ENCODE peak calls at places on chromosomes 11 and 22, in six cellular contexts. R, G, K, A, Q and O are unnamed samples.

GRCh38 chr11:9895016-9895415 is 231.1 kb downstream of the SWAP70 start:
- DNase-seq in R (no peak), G (no peak), K (no peak), A (no peak), Q (no peak), O (no peak)

GRCh38 chr22:22745225-22746060 is 101.0 kb downstream of the GGTLC2 start:
- DNase-seq in R (no peak), G (peak; percentile 35), K (peak; percentile 54), A (no peak), Q (peak; percentile 12), O (no peak)

GRCh38 chr11:4202749-4203148 is 108.2 kb downstream of the RRM1 start:
- DNase-seq in R (no peak), G (no peak), K (no peak), A (no peak), Q (no peak), O (no peak)

GRCh38 chr22:24807284-24807950 is 1.4 kb downstream of the SGSM1 start:
- DNase-seq in R (no peak), G (peak; percentile 47), K (no peak), A (peak; percentile 29), Q (peak; percentile 11), O (no peak)

GRCh38 chr22:46547883-46548244 is 10.4 kb upstream of the CELSR1 start:
- DNase-seq in R (no peak), G (no peak), K (no peak), A (no peak), Q (peak; percentile 81), O (no peak)

GRCh38 chr11:121071456-121072236 is 29.4 kb upstream of the TECTA start:
- DNase-seq in R (no peak), G (peak; percentile 18), K (no peak), A (no peak), Q (no peak), O (no peak)

GRCh38 chr11:66882540-66882939 is 25.7 kb downstream of the LRFN4 start:
- DNase-seq in R (no peak), G (peak; percentile 52), K (no peak), A (no peak), Q (no peak), O (no peak)

GRCh38 chr22:41768420-41768819 is 32.1 kb upstream of the CCDC134 start:
- DNase-seq in R (no peak), G (no peak), K (no peak), A (no peak), Q (peak; percentile 18), O (no peak)

GRCh38 chr11:64224151-64224890 is 1.7 kb downstream of the TRPT1 start:
- DNase-seq in R (no peak), G (no peak), K (no peak), A (no peak), Q (no peak), O (no peak)

GRCh38 chr11:103202048-103202651 is 92.9 kb downstream of the DYNC2H1 start:
- DNase-seq in R (no peak), G (no peak), K (peak; percentile 6), A (no peak), Q (peak; percentile 22), O (no peak)

GRCh38 chr22:18033204-18033998 is 9.0 kb upstream of the MICAL3 start:
- DNase-seq in R (no peak), G (no peak), K (no peak), A (no peak), Q (no peak), O (no peak)

DNA sequence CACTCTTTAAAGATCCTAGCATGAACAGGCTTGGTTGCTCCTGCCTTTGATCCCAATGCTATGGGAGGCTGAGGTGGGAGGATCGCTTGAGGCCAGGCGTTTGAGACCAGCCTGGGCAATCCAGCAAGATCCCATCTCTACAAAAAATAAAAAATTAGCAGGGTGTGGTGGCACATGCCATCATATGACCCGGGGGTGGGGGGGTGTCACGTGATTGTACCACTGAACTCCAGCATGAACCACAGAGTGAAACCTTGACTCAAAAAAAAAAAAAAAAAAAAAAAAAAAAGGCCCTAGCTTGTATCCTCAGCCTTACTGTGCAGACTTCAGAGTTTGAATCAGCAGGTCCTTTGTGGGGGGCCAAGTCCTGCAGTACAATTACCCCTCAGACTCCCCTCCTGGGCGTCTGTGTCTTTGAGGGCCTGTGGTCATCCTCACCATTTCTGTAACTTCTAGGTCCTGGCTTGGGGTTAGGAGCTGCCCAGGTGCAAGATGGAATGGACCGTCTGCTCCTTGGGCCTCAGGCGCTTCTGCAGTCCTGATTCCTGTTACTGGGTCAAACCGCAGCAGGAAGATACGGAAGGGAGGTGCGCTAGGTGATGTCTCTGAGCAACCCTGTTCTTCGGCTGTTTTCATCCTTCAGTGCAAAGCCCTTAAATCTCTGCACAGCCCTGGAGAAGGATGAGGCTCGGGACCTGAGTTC is 208.1 kb downstream of the CTTN start:
- DNase-seq in R (no peak), G (no peak), K (no peak), A (no peak), Q (no peak), O (no peak)
- TF ChIP-seq CTCF in R (no peak), G (no peak), K (no peak), A (no peak), Q (no peak), O (no peak)

GRCh38 chr11:2562181-2562581 is 117.4 kb downstream of the KCNQ1 start:
- DNase-seq in R (no peak), G (peak; percentile 92), K (no peak), A (no peak), Q (no peak), O (peak; percentile 15)

GRCh38 chr11:2562897-2563215 is 118.0 kb downstream of the KCNQ1 start:
- DNase-seq in R (no peak), G (no peak), K (no peak), A (no peak), Q (no peak), O (no peak)

GRCh38 chr11:2564008-2564530 is 119.3 kb downstream of the KCNQ1 start:
- DNase-seq in R (no peak), G (no peak), K (no peak), A (no peak), Q (no peak), O (no peak)

GRCh38 chr11:2564588-2565440 is 120.0 kb downstream of the KCNQ1 start:
- DNase-seq in R (no peak), G (no peak), K (no peak), A (no peak), Q (no peak), O (no peak)

DNA sequence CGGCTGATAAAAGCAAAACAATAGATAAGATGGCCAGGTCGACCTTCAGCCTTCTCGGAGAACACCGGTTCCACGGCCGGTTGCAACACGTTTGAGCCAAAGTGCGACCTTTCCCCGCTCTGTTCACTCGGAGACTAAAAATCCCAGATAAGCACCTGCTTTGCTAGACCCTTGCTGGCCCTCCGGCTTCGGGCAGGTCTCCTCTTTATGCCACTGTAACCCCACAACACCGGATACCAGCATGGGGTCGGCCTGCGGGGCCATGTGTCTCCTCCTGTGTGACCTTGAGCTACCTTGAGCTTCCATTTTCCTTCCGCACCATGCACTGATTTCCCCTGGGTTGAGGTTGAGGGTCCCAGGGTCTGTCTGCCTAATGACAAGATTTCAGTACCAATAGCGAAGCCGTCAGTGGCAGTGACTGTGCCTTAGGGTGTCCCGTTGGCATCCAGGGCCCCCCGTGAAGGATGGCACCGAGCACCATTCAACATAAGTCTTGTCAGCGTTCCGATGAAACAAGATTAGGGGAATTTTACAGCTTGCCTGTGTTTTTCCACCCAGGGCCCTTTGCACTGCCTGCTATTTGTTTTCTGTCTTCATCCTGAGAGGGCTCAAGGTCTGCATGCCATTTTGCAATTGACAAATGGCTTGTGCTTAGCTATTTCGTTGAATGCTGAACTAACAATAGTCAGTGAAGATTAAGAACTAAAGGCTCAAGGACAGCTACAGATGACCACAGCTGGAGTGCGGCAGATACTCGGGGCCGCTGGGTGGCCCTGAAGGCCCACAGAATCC is 118.6 kb downstream of the KCNQ1 start:
- DNase-seq in R (no peak), G (no peak), K (no peak), A (no peak), Q (no peak), O (no peak)
- TF ChIP-seq CTCF in R (no peak), G (no peak), K (no peak), A (no peak), Q (no peak), O (no peak)

GRCh38 chr22:47836957-47837356 is 1074.5 kb downstream of the TBC1D22A start:
- DNase-seq in R (no peak), G (no peak), K (no peak), A (no peak), Q (no peak), O (no peak)

GRCh38 chr22:47839586-47840245 is 1077.3 kb downstream of the TBC1D22A start:
- DNase-seq in R (no peak), G (no peak), K (no peak), A (no peak), Q (no peak), O (no peak)

GRCh38 chr22:47841166-47841565 is 1078.7 kb downstream of the TBC1D22A start:
- DNase-seq in R (no peak), G (no peak), K (no peak), A (no peak), Q (no peak), O (no peak)

GRCh38 chr22:47835726-47836125 is 1073.3 kb downstream of the TBC1D22A start:
- DNase-seq in R (no peak), G (no peak), K (no peak), A (no peak), Q (peak; percentile 45), O (no peak)

DNA sequence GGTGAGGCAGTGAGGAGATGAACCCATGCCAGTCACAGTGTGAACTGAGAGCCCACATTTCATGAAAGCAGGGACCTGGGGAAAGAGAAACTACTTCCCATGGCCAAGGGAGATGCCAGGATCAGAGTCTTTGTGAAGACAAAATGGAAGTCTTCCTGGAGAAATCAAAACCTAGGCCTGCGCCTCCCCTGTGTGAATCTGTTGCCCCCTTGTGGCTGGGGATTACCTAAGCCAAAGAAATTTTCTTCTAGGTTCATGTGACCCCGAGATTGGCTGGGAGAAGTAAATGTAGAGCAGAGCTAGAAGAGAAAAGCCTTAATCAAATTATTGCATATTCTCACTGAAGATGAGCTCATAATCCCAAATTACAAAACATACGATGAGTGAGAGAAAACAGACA is 1075.3 kb downstream of the TBC1D22A start:
- DNase-seq in R (no peak), G (no peak), K (no peak), A (no peak), Q (no peak), O (no peak)
- TF ChIP-seq CTCF in R (no peak), G (no peak), K (peak; percentile 29), A (no peak), Q (no peak), O (no peak)

GRCh38 chr11:10902301-10902700 is 44.4 kb upstream of the ZBED5 start:
- DNase-seq in R (no peak), G (no peak), K (no peak), A (no peak), Q (no peak), O (no peak)

GRCh38 chr11:10908215-10908990 is 50.5 kb upstream of the ZBED5 start:
- DNase-seq in R (no peak), G (no peak), K (no peak), A (no peak), Q (peak; percentile 92), O (peak; percentile 71)

GRCh38 chr11:10902756-10903155 is 44.9 kb upstream of the ZBED5 start:
- DNase-seq in R (no peak), G (no peak), K (no peak), A (no peak), Q (no peak), O (no peak)

GRCh38 chr11:10909141-10909883 is 51.5 kb upstream of the ZBED5 start:
- DNase-seq in R (no peak), G (no peak), K (no peak), A (no peak), Q (peak; percentile 19), O (no peak)

DNA sequence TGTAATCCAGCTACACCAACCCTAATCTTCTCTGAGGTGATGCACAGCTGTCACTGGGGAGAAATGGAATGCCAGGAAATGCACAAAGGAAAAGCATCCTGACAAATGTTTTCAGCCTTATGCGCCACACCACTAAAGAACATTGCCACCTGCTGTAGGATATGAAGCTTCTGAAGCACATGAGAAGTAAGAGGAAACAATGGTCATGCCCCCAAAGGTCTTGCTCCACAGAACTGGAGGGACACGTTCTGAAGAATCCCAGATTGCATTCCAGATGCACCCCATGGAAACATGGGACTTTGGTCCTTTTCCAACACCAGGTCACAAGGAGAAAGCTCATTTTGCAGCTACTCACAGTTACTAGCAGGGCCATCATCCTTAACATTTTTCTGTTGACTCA is 48.7 kb upstream of the ZBED5 start:
- DNase-seq in R (no peak), G (no peak), K (no peak), A (no peak), Q (peak; percentile 26), O (no peak)
- TF ChIP-seq CTCF in R (peak; percentile 4), G (no peak), K (no peak), A (no peak), Q (peak; percentile 39), O (no peak)